ENCODE peak calls at places on chromosomes 7 and 10, in five cellular contexts. L is A549, U is AG04449, F is iPS DF 6.9, H is RCC 7860. X is an unnamed sample.

GRCh38 chr10:61136151-61136550 is 192.2 kb upstream of the RHOBTB1 start:
- DNase-seq in L (no peak), U (no peak), F (no peak), H (no peak), X (no peak)

GRCh38 chr7:135650831-135651573 is 11.3 kb upstream of the STMP1 start:
- DNase-seq in L (no peak), U (peak), F (no peak), H (no peak), X (no peak)

GRCh38 chr10:45418417-45418858 is 44.4 kb downstream of the ALOX5 start:
- DNase-seq in L (no peak), U (no peak), F (no peak), H (no peak), X (no peak)

GRCh38 chr10:80945267-80945880 is 407.7 kb downstream of the SH2D4B start:
- DNase-seq in L (no peak), U (no peak), F (no peak), H (no peak), X (no peak)

GRCh38 chr7:79862447-79862846 is 272.2 kb upstream of the GNAI1 start:
- DNase-seq in L (no peak), U (no peak), F (no peak), H (no peak), X (no peak)

GRCh38 chr7:129160161-129160911 is 15.8 kb downstream of the TSPAN33 start:
- DNase-seq in L (no peak), U (no peak), F (no peak), H (no peak), X (no peak)

GRCh38 chr7:135406908-135407307 is 103.0 kb downstream of the CNOT4 start:
- DNase-seq in L (no peak), U (no peak), F (no peak), H (no peak), X (no peak)

GRCh38 chr7:20076835-20077234 is 140.3 kb downstream of the MACC1 start:
- DNase-seq in L (no peak), U (no peak), F (no peak), H (no peak), X (no peak)

GRCh38 chr7:157544226-157544625 is 207.4 kb downstream of the DNAJB6 start:
- DNase-seq in L (no peak), U (no peak), F (no peak), H (no peak), X (no peak)

GRCh38 chr7:128948976-128949760 is 11.4 kb downstream of the IRF5 start:
- DNase-seq in L (no peak), U (no peak), F (no peak), H (no peak), X (no peak)

GRCh38 chr10:36559990-36560389 is 565.4 kb upstream of the ANKRD30A start:
- DNase-seq in L (no peak), U (peak), F (no peak), H (no peak), X (no peak)